ENCODE peak calls at places on chromosomes 16 and 17, in eight cellular contexts. One of them, this sample, is unnamed.
A peak's percentile ranks its signal among the peaks of the same experiment; 100 is the strongest.

GRCh38 chr17:77572065-77572601 is 386.4 kb upstream of the TNRC6C start:
- DNase-seq in naive thymus-derived CD4-positive, alpha-beta T cell: no peak
- DNase-seq in PC-9: no peak
- DNase-seq in CD8-positive, alpha-beta T cell: no peak
- DNase-seq in body of pancreas: no peak
- DNase-seq in IMR-90: no peak
- DNase-seq in psoas muscle: no peak
- DNase-seq in CD4-positive, CD25-positive, alpha-beta regulatory T cell: no peak
- DNase-seq in this sample: no peak

GRCh38 chr17:76781056-76781982 is 43.4 kb downstream of the MFSD11 start:
- DNase-seq in CD4-positive, CD25-positive, alpha-beta regulatory T cell: peak; percentile 30
- DNase-seq in IMR-90: no peak
- DNase-seq in psoas muscle: no peak
- DNase-seq in naive thymus-derived CD4-positive, alpha-beta T cell: peak; percentile 34
- DNase-seq in CD8-positive, alpha-beta T cell: no peak
- DNase-seq in body of pancreas: no peak
- DNase-seq in PC-9: no peak
- DNase-seq in this sample: peak; percentile 31

GRCh38 chr17:35808240-35808961 is 883 bp upstream of the TAF15 start:
- DNase-seq in IMR-90: no peak
- DNase-seq in naive thymus-derived CD4-positive, alpha-beta T cell: no peak
- DNase-seq in body of pancreas: no peak
- DNase-seq in CD8-positive, alpha-beta T cell: no peak
- DNase-seq in CD4-positive, CD25-positive, alpha-beta regulatory T cell: no peak
- DNase-seq in psoas muscle: no peak
- DNase-seq in PC-9: no peak
- DNase-seq in this sample: no peak

GRCh38 chr16:19348578-19349315 is 63.2 kb downstream of the CLEC19A start:
- DNase-seq in CD4-positive, CD25-positive, alpha-beta regulatory T cell: no peak
- DNase-seq in CD8-positive, alpha-beta T cell: no peak
- DNase-seq in body of pancreas: no peak
- DNase-seq in psoas muscle: no peak
- DNase-seq in PC-9: no peak
- DNase-seq in naive thymus-derived CD4-positive, alpha-beta T cell: no peak
- DNase-seq in IMR-90: no peak
- DNase-seq in this sample: no peak

GRCh38 chr16:89442990-89443726 is 47.2 kb downstream of the ANKRD11 start:
- DNase-seq in naive thymus-derived CD4-positive, alpha-beta T cell: peak; percentile 34
- DNase-seq in PC-9: peak; percentile 96
- DNase-seq in CD4-positive, CD25-positive, alpha-beta regulatory T cell: no peak
- DNase-seq in CD8-positive, alpha-beta T cell: no peak
- DNase-seq in IMR-90: peak; percentile 75
- DNase-seq in body of pancreas: peak; percentile 63
- DNase-seq in psoas muscle: peak; percentile 55
- DNase-seq in this sample: peak; percentile 70

GRCh38 chr16:1199342-1200013 is 25.6 kb downstream of the TPSG1 start:
- DNase-seq in CD8-positive, alpha-beta T cell: no peak
- DNase-seq in body of pancreas: no peak
- DNase-seq in PC-9: no peak
- DNase-seq in IMR-90: no peak
- DNase-seq in naive thymus-derived CD4-positive, alpha-beta T cell: no peak
- DNase-seq in CD4-positive, CD25-positive, alpha-beta regulatory T cell: no peak
- DNase-seq in psoas muscle: no peak
- DNase-seq in this sample: no peak

GRCh38 chr16:48963901-48964615 is 317.6 kb downstream of the CBLN1 start:
- DNase-seq in CD4-positive, CD25-positive, alpha-beta regulatory T cell: no peak
- DNase-seq in CD8-positive, alpha-beta T cell: no peak
- DNase-seq in naive thymus-derived CD4-positive, alpha-beta T cell: no peak
- DNase-seq in psoas muscle: no peak
- DNase-seq in PC-9: no peak
- DNase-seq in IMR-90: peak; percentile 93
- DNase-seq in body of pancreas: no peak
- DNase-seq in this sample: no peak

GRCh38 chr16:58713742-58714141 is 20.4 kb downstream of the GOT2 start:
- DNase-seq in PC-9: no peak
- DNase-seq in CD4-positive, CD25-positive, alpha-beta regulatory T cell: no peak
- DNase-seq in naive thymus-derived CD4-positive, alpha-beta T cell: no peak
- DNase-seq in IMR-90: no peak
- DNase-seq in body of pancreas: no peak
- DNase-seq in psoas muscle: no peak
- DNase-seq in CD8-positive, alpha-beta T cell: no peak
- DNase-seq in this sample: no peak

GRCh38 chr16:3092501-3092991 is 6.5 kb downstream of the ZSCAN10 start:
- DNase-seq in CD4-positive, CD25-positive, alpha-beta regulatory T cell: no peak
- DNase-seq in naive thymus-derived CD4-positive, alpha-beta T cell: no peak
- DNase-seq in CD8-positive, alpha-beta T cell: no peak
- DNase-seq in IMR-90: no peak
- DNase-seq in PC-9: no peak
- DNase-seq in psoas muscle: no peak
- DNase-seq in body of pancreas: no peak
- DNase-seq in this sample: no peak

GRCh38 chr16:53504161-53504663 is 1.2 kb upstream of the AKTIP start:
- DNase-seq in CD8-positive, alpha-beta T cell: peak; percentile 18
- DNase-seq in IMR-90: peak; percentile 31
- DNase-seq in psoas muscle: peak; percentile 49
- DNase-seq in PC-9: peak; percentile 23
- DNase-seq in body of pancreas: peak; percentile 65
- DNase-seq in CD4-positive, CD25-positive, alpha-beta regulatory T cell: peak; percentile 44
- DNase-seq in naive thymus-derived CD4-positive, alpha-beta T cell: peak; percentile 36
- DNase-seq in this sample: peak; percentile 84

GRCh38 chr16:68985855-68986254 is 119.6 kb upstream of the HAS3 start:
- DNase-seq in psoas muscle: no peak
- DNase-seq in IMR-90: peak; percentile 94
- DNase-seq in CD4-positive, CD25-positive, alpha-beta regulatory T cell: no peak
- DNase-seq in naive thymus-derived CD4-positive, alpha-beta T cell: no peak
- DNase-seq in PC-9: no peak
- DNase-seq in body of pancreas: no peak
- DNase-seq in CD8-positive, alpha-beta T cell: no peak
- DNase-seq in this sample: no peak

GRCh38 chr17:29084476-29085148 is 41.7 kb downstream of the PIPOX start:
- DNase-seq in IMR-90: peak; percentile 55
- DNase-seq in body of pancreas: peak; percentile 61
- DNase-seq in PC-9: no peak
- DNase-seq in CD8-positive, alpha-beta T cell: no peak
- DNase-seq in psoas muscle: no peak
- DNase-seq in CD4-positive, CD25-positive, alpha-beta regulatory T cell: no peak
- DNase-seq in naive thymus-derived CD4-positive, alpha-beta T cell: no peak
- DNase-seq in this sample: no peak

GRCh38 chr17:30534298-30534697 is 57.1 kb downstream of the GOSR1 start:
- DNase-seq in CD8-positive, alpha-beta T cell: no peak
- DNase-seq in PC-9: no peak
- DNase-seq in CD4-positive, CD25-positive, alpha-beta regulatory T cell: no peak
- DNase-seq in naive thymus-derived CD4-positive, alpha-beta T cell: no peak
- DNase-seq in body of pancreas: no peak
- DNase-seq in psoas muscle: no peak
- DNase-seq in IMR-90: no peak
- DNase-seq in this sample: peak; percentile 66

GRCh38 chr16:20089246-20089965 is 15.7 kb upstream of the GPR139 start:
- DNase-seq in CD4-positive, CD25-positive, alpha-beta regulatory T cell: no peak
- DNase-seq in body of pancreas: no peak
- DNase-seq in psoas muscle: no peak
- DNase-seq in PC-9: no peak
- DNase-seq in IMR-90: no peak
- DNase-seq in CD8-positive, alpha-beta T cell: no peak
- DNase-seq in naive thymus-derived CD4-positive, alpha-beta T cell: no peak
- DNase-seq in this sample: no peak

GRCh38 chr17:57284984-57285646 is 28.8 kb downstream of the MSI2 start:
- DNase-seq in CD8-positive, alpha-beta T cell: peak; percentile 16
- DNase-seq in body of pancreas: no peak
- DNase-seq in CD4-positive, CD25-positive, alpha-beta regulatory T cell: peak; percentile 85
- DNase-seq in IMR-90: no peak
- DNase-seq in psoas muscle: no peak
- DNase-seq in naive thymus-derived CD4-positive, alpha-beta T cell: peak; percentile 35
- DNase-seq in PC-9: no peak
- DNase-seq in this sample: no peak

GRCh38 chr16:84277244-84277823 is 17.3 kb upstream of the WFDC1 start:
- DNase-seq in IMR-90: peak; percentile 33
- DNase-seq in naive thymus-derived CD4-positive, alpha-beta T cell: peak; percentile 64
- DNase-seq in body of pancreas: peak; percentile 50
- DNase-seq in psoas muscle: peak; percentile 59
- DNase-seq in PC-9: peak; percentile 46
- DNase-seq in CD8-positive, alpha-beta T cell: peak; percentile 64
- DNase-seq in CD4-positive, CD25-positive, alpha-beta regulatory T cell: peak; percentile 63
- DNase-seq in this sample: peak; percentile 91

GRCh38 chr17:28716740-28717577 is 709 bp downstream of the RAB34 start:
- DNase-seq in IMR-90: peak; percentile 19
- DNase-seq in CD8-positive, alpha-beta T cell: no peak
- DNase-seq in naive thymus-derived CD4-positive, alpha-beta T cell: peak; percentile 16
- DNase-seq in psoas muscle: peak; percentile 46
- DNase-seq in body of pancreas: no peak
- DNase-seq in CD4-positive, CD25-positive, alpha-beta regulatory T cell: no peak
- DNase-seq in PC-9: peak; percentile 25
- DNase-seq in this sample: peak; percentile 74

GRCh38 chr16:79339863-79340262 is 260.7 kb downstream of the MAF start:
- DNase-seq in IMR-90: no peak
- DNase-seq in body of pancreas: no peak
- DNase-seq in psoas muscle: no peak
- DNase-seq in PC-9: no peak
- DNase-seq in naive thymus-derived CD4-positive, alpha-beta T cell: no peak
- DNase-seq in CD4-positive, CD25-positive, alpha-beta regulatory T cell: no peak
- DNase-seq in CD8-positive, alpha-beta T cell: no peak
- DNase-seq in this sample: no peak

GRCh38 chr16:89358030-89359005 is 132.0 kb downstream of the ANKRD11 start:
- DNase-seq in CD8-positive, alpha-beta T cell: peak; percentile 35
- DNase-seq in CD4-positive, CD25-positive, alpha-beta regulatory T cell: peak; percentile 89
- DNase-seq in IMR-90: no peak
- DNase-seq in psoas muscle: no peak
- DNase-seq in body of pancreas: peak; percentile 38
- DNase-seq in PC-9: no peak
- DNase-seq in naive thymus-derived CD4-positive, alpha-beta T cell: peak; percentile 60
- DNase-seq in this sample: peak; percentile 59

GRCh38 chr16:68506331-68507053 is 32.6 kb upstream of the ZFP90 start:
- DNase-seq in body of pancreas: no peak
- DNase-seq in IMR-90: peak; percentile 8
- DNase-seq in psoas muscle: no peak
- DNase-seq in naive thymus-derived CD4-positive, alpha-beta T cell: no peak
- DNase-seq in CD4-positive, CD25-positive, alpha-beta regulatory T cell: no peak
- DNase-seq in PC-9: no peak
- DNase-seq in CD8-positive, alpha-beta T cell: no peak
- DNase-seq in this sample: no peak

GRCh38 chr16:12327971-12328726 is 351.6 kb downstream of the SNX29 start:
- DNase-seq in CD4-positive, CD25-positive, alpha-beta regulatory T cell: no peak
- DNase-seq in body of pancreas: no peak
- DNase-seq in CD8-positive, alpha-beta T cell: no peak
- DNase-seq in psoas muscle: no peak
- DNase-seq in naive thymus-derived CD4-positive, alpha-beta T cell: no peak
- DNase-seq in PC-9: no peak
- DNase-seq in IMR-90: no peak
- DNase-seq in this sample: no peak
- H3K4me1 ChIP-seq in CD4-positive, CD25-positive, alpha-beta regulatory T cell: peaks cover 5% of the 10 kb centered on the region
- H3K4me1 ChIP-seq in body of pancreas: no peaks in the 10 kb centered on the region
- H3K4me1 ChIP-seq in CD8-positive, alpha-beta T cell: peaks cover 12% of the 10 kb centered on the region
- H3K4me1 ChIP-seq in psoas muscle: peaks cover 10% of the 10 kb centered on the region
- H3K4me1 ChIP-seq in naive thymus-derived CD4-positive, alpha-beta T cell: no peaks in the 10 kb centered on the region
- H3K4me1 ChIP-seq in PC-9: no peaks in the 10 kb centered on the region
- H3K4me1 ChIP-seq in IMR-90: no peaks in the 10 kb centered on the region
- H3K4me1 ChIP-seq in this sample: no peaks in the 10 kb centered on the region

DNA sequence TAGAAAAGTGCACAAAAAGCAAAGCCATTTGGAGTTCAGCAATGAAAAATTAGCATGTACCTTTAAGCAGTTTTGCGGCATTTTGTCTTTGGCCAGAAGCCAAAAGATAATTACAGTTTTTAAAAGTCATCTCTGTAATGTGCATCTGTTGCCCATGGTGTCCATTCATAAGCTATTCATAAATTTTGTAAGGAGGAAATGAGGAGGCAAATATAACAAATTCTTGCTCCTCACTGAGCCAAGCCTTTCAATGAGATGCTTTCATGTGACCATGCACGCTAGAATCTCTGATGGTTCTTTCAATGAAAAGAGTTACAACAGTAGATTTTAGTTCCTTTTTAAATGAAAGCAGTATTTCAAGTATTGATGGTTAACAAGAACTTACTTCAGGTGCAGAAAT is 247.1 kb upstream of the MON1B start:
- DNase-seq in naive thymus-derived CD4-positive, alpha-beta T cell: no peak
- DNase-seq in psoas muscle: no peak
- DNase-seq in CD8-positive, alpha-beta T cell: no peak
- DNase-seq in body of pancreas: no peak
- DNase-seq in PC-9: no peak
- DNase-seq in IMR-90: no peak
- DNase-seq in CD4-positive, CD25-positive, alpha-beta regulatory T cell: no peak
- DNase-seq in this sample: no peak
- H3K27ac ChIP-seq in naive thymus-derived CD4-positive, alpha-beta T cell: no peak overlapping the region
- H3K27ac ChIP-seq in psoas muscle: no peak overlapping the region
- H3K27ac ChIP-seq in CD8-positive, alpha-beta T cell: no peak overlapping the region
- H3K27ac ChIP-seq in body of pancreas: no peak overlapping the region
- H3K27ac ChIP-seq in PC-9: no peak overlapping the region
- H3K27ac ChIP-seq in IMR-90: no peak overlapping the region
- H3K27ac ChIP-seq in CD4-positive, CD25-positive, alpha-beta regulatory T cell: no peak overlapping the region
- H3K27ac ChIP-seq in this sample: no peak overlapping the region

DNA sequence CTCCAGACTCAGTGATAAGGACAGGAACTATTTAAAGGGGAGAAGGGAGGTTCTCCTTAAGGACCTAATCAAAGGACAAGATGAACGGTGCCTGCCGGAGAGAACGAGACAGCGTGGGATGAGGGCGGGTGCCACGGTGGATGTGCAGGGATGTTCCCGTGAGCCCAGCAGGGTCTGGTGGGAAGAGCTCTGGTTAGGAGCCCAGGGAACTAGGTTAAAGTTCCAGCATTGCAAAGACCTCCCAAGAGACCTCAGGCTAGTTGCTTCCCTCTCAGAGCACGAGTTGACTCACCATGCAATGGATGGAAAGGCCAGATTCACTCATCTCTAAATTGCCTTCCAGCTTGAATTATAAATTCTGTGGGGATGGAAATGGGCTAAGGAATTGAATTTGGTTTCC is 14.7 kb downstream of the CCR7 start:
- DNase-seq in body of pancreas: peak; percentile 62
- DNase-seq in CD4-positive, CD25-positive, alpha-beta regulatory T cell: no peak
- DNase-seq in IMR-90: peak; percentile 74
- DNase-seq in CD8-positive, alpha-beta T cell: no peak
- DNase-seq in PC-9: no peak
- DNase-seq in naive thymus-derived CD4-positive, alpha-beta T cell: no peak
- DNase-seq in psoas muscle: peak; percentile 76
- DNase-seq in this sample: no peak
- H3K4me1 ChIP-seq in body of pancreas: peaks cover 28% of the 10 kb centered on the region
- H3K4me1 ChIP-seq in CD4-positive, CD25-positive, alpha-beta regulatory T cell: peaks cover 89% of the 10 kb centered on the region
- H3K4me1 ChIP-seq in IMR-90: peaks cover 57% of the 10 kb centered on the region
- H3K4me1 ChIP-seq in CD8-positive, alpha-beta T cell: peaks cover 99% of the 10 kb centered on the region
- H3K4me1 ChIP-seq in PC-9: peaks cover 51% of the 10 kb centered on the region
- H3K4me1 ChIP-seq in naive thymus-derived CD4-positive, alpha-beta T cell: peaks cover 94% of the 10 kb centered on the region
- H3K4me1 ChIP-seq in psoas muscle: peaks cover 46% of the 10 kb centered on the region
- H3K4me1 ChIP-seq in this sample: no peaks in the 10 kb centered on the region

DNA sequence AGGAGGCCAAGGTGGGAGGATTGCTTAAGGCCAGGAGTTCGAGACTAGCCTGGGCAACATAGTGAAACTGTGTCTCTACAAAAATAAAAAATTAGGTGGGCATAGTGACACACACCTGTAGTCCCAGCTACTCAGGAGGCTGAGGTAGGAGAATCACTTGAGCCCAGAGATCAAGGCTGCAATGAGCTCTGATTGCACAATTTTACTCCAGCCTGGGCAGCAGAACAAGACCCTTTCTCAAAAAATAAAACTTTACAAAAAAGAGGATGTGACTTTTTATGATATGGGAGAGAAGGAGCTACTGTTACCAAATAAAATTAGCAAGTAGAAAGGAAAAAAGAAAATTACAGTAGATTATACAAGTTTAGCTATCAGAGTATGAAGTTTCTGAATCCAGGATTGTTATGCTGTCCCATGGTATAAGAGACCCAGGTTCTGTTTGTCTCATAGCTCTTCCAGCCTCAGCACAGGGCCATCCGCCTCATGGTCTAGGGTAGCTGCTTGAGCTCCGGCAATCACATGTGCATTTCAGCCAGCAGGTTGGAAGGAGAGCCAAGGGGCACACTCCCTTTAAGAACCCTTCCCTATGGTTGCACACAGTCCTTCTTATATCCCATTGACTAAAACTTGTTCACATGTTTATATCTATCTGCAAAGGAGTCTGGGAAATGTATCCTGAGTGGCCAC is 13.5 kb downstream of the EEF2K start:
- DNase-seq in naive thymus-derived CD4-positive, alpha-beta T cell: no peak
- DNase-seq in CD4-positive, CD25-positive, alpha-beta regulatory T cell: no peak
- DNase-seq in PC-9: no peak
- DNase-seq in psoas muscle: no peak
- DNase-seq in body of pancreas: no peak
- DNase-seq in CD8-positive, alpha-beta T cell: no peak
- DNase-seq in IMR-90: no peak
- DNase-seq in this sample: no peak
- H3K27ac ChIP-seq in naive thymus-derived CD4-positive, alpha-beta T cell: no peak overlapping the region
- H3K27ac ChIP-seq in CD4-positive, CD25-positive, alpha-beta regulatory T cell: no peak overlapping the region
- H3K27ac ChIP-seq in PC-9: no peak overlapping the region
- H3K27ac ChIP-seq in psoas muscle: peak overlapping the region; percentile 96
- H3K27ac ChIP-seq in body of pancreas: no peak overlapping the region
- H3K27ac ChIP-seq in CD8-positive, alpha-beta T cell: no peak overlapping the region
- H3K27ac ChIP-seq in IMR-90: no peak overlapping the region
- H3K27ac ChIP-seq in this sample: peak overlapping the region; percentile 39